ENCODE peak calls at places on chromosomes 3 and 15, in five cellular contexts. C, S, G, Q and F are unnamed samples.
A peak's percentile ranks its signal among the peaks of the same experiment; 100 is the strongest.

GRCh38 chr3:47103619-47104018 is 60.3 kb downstream of the SETD2 start:
- DNase-seq in C (no peak), S (no peak), G (no peak), Q (no peak), F (no peak)

GRCh38 chr3:16477501-16477900 is 36.0 kb downstream of the RFTN1 start:
- DNase-seq in C (no peak), S (no peak), G (peak; percentile 46), Q (no peak), F (no peak)

GRCh38 chr3:58236527-58237237 is 910 bp upstream of the ABHD6 start:
- DNase-seq in C (no peak), S (no peak), G (no peak), Q (no peak), F (no peak)

GRCh38 chr3:136955813-136956212 is 2.0 kb upstream of the IL20RB start:
- DNase-seq in C (no peak), S (peak; percentile 57), G (peak; percentile 93), Q (peak; percentile 63), F (no peak)

GRCh38 chr15:51494411-51495314 is 127.9 kb downstream of the DMXL2 start:
- DNase-seq in C (no peak), S (no peak), G (peak; percentile 36), Q (peak; percentile 16), F (no peak)

GRCh38 chr3:154086286-154086685 is 34.9 kb upstream of the ARHGEF26 start:
- DNase-seq in C (no peak), S (no peak), G (no peak), Q (no peak), F (no peak)

GRCh38 chr3:123046262-123046873 is 18.8 kb upstream of the SEMA5B start:
- DNase-seq in C (no peak), S (no peak), G (no peak), Q (no peak), F (no peak)

GRCh38 chr3:139506792-139507191 is 30.5 kb upstream of the RBP2 start:
- DNase-seq in C (no peak), S (no peak), G (no peak), Q (peak; percentile 9), F (no peak)

GRCh38 chr3:187315872-187316271 is 24.3 kb upstream of the MASP1 start:
- DNase-seq in C (no peak), S (no peak), G (peak; percentile 75), Q (no peak), F (no peak)

GRCh38 chr15:42151012-42151615 is 5.3 kb downstream of the PLA2G4F start:
- DNase-seq in C (no peak), S (no peak), G (no peak), Q (no peak), F (no peak)

GRCh38 chr3:140338916-140339315 is 338.9 kb upstream of the TRIM42 start:
- DNase-seq in C (no peak), S (no peak), G (no peak), Q (no peak), F (no peak)

GRCh38 chr15:61983087-61983486 is 77.2 kb downstream of the VPS13C start:
- DNase-seq in C (no peak), S (no peak), G (no peak), Q (peak; percentile 34), F (no peak)

GRCh38 chr3:71543371-71544016 is 40.0 kb downstream of the FOXP1 start:
- DNase-seq in C (no peak), S (no peak), G (no peak), Q (no peak), F (no peak)

GRCh38 chr15:38991701-38992100 is 427.1 kb upstream of the RASGRP1 start:
- DNase-seq in C (no peak), S (peak; percentile 37), G (no peak), Q (no peak), F (no peak)

GRCh38 chr3:131538968-131539367 is 36.2 kb upstream of the MRPL3 start:
- DNase-seq in C (no peak), S (no peak), G (no peak), Q (no peak), F (no peak)

GRCh38 chr3:134239538-134239937 is 11.1 kb downstream of the RYK start:
- DNase-seq in C (no peak), S (no peak), G (peak; percentile 79), Q (no peak), F (peak; percentile 21)

GRCh38 chr3:126346466-126346865 is 10.7 kb downstream of the KLF15 start:
- DNase-seq in C (no peak), S (no peak), G (no peak), Q (no peak), F (no peak)

GRCh38 chr15:70812827-70813364 is 41.1 kb downstream of the LARP6 start:
- DNase-seq in C (no peak), S (no peak), G (no peak), Q (no peak), F (no peak)

GRCh38 chr15:39744334-39745103 is 38.1 kb downstream of the FSIP1 start:
- DNase-seq in C (no peak), S (no peak), G (no peak), Q (no peak), F (no peak)

GRCh38 chr3:106161236-106161635 is 292.4 kb upstream of the CBLB start:
- DNase-seq in C (no peak), S (no peak), G (no peak), Q (no peak), F (no peak)

GRCh38 chr3:105823149-105823866 is 45.5 kb downstream of the CBLB start:
- DNase-seq in C (no peak), S (peak; percentile 11), G (peak; percentile 97), Q (peak; percentile 82), F (no peak)

GRCh38 chr15:43406192-43406591 is 35.3 kb downstream of the TUBGCP4 start:
- DNase-seq in C (no peak), S (no peak), G (peak; percentile 10), Q (no peak), F (no peak)

GRCh38 chr3:52531636-52532516 is 1.8 kb downstream of the NT5DC2 start:
- DNase-seq in C (peak; percentile 25), S (no peak), G (no peak), Q (no peak), F (peak; percentile 19)

GRCh38 chr3:197002701-197003454 is 26.7 kb downstream of the MELTF start:
- DNase-seq in C (peak; percentile 92), S (peak; percentile 68), G (peak; percentile 43), Q (peak; percentile 78), F (peak; percentile 99)

GRCh38 chr3:171851685-171852084 is 8.5 kb downstream of the TMEM212 start:
- DNase-seq in C (no peak), S (no peak), G (peak; percentile 68), Q (no peak), F (no peak)

GRCh38 chr3:53254190-53254809 is 1.5 kb downstream of the TKT start:
- DNase-seq in C (no peak), S (no peak), G (peak; percentile 21), Q (peak; percentile 49), F (no peak)

GRCh38 chr3:186320862-186321568 is 41.0 kb downstream of the DGKG start:
- DNase-seq in C (no peak), S (no peak), G (peak; percentile 30), Q (peak; percentile 46), F (no peak)

GRCh38 chr15:94542391-94542790 is 311.0 kb downstream of the MCTP2 start:
- DNase-seq in C (no peak), S (no peak), G (no peak), Q (no peak), F (no peak)

GRCh38 chr15:76973362-76973743 is 21.6 kb upstream of the PSTPIP1 start:
- DNase-seq in C (no peak), S (no peak), G (peak; percentile 30), Q (peak; percentile 35), F (peak; percentile 65)
- TF ChIP-seq CTCF in C (no peak), S (no peak), G (peak; percentile 51), Q (no peak), F (peak; percentile 69)

DNA sequence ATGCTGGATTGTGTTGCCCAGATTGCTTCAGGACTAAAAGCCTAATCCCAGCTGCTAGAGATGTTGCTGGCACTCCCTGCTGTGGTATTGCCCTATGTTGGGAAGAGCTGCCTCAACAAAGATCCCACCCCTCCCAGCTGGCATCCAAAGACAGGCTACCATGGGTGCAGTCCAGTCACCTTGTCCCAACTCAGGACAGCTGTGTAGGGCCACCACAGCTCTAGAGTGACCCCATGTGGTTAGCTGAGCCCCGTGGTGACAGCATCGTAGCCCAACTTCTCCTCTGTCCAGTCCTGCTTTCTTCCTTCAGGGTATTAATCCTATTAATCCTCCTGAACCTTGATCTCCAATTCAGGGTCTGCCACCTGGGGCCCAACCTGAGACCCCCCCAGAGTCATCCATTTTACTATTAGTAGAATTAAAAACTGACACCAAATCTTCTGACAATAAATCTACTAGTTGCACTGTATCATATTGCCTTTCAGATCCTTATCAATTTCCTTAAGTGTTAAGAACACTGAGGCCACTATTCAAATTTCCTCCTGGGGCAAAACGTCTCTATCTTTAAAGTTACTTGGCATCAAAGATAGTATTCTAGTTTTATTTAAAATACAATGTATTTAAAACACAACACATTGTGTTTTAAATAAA is 83.5 kb downstream of the AQP9 start:
- DNase-seq in C (peak; percentile 28), S (peak; percentile 19), G (peak; percentile 58), Q (peak; percentile 62), F (peak; percentile 49)
- TF ChIP-seq CTCF in C (no peak), S (peak; percentile 31), G (peak; percentile 79), Q (peak; percentile 50), F (peak; percentile 63)

DNA sequence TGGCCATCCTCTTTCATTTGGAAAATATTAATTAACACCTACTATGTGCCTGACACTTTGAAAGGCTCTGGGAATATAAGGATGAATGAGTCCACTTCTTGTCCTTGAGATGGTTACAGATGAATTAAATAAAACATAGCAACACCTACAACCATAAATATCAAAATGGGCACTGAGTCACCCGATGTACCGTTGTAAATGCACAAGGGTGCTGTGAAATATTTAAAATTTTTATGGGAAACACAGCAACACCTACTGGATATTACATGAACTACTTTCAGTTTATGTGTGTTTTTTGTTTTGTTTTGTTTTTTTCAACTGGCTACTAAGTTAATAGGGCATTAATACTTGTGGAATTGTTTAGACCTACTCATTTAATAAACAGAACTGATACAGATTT is 239.0 kb upstream of the NAALADL2 start:
- DNase-seq in C (no peak), S (no peak), G (peak; percentile 54), Q (peak; percentile 33), F (no peak)
- TF ChIP-seq CTCF in C (no peak), S (peak; percentile 65), G (peak; percentile 47), Q (peak; percentile 25), F (no peak)

DNA sequence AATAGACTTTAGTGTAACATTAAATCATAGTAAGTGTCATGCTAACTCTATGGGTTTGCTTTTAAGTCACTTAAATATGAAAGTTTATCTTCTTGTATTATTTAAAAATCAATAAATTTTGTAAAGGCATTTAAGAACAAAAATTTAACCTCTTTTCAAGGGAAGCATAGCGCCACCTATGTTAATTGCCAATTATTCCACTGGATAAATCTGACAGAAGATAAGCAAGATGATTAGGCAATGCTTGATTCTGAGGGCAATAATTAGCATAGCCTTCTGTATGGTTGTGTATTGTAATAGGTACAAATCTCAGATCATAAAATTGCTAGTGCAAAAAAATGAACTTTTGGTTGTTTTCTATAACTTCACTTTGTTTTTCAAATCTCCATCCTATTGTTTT is 560.1 kb downstream of the GRM7 start:
- DNase-seq in C (no peak), S (no peak), G (no peak), Q (peak; percentile 7), F (no peak)
- TF ChIP-seq CTCF in C (no peak), S (peak; percentile 41), G (no peak), Q (no peak), F (no peak)